ENCODE peak calls at places on chromosome 21, in six cellular contexts. Z is neuronal stem cell; X is activated CD4-positive, alpha-beta memory T cell treated with anti-CD3 and anti-CD28 coated beads, Interleukin-2, amount 10 ng/mL, durations not matched to agents 7 days and 5 days; R is T follicular helper cell; W is GM20000; T is activated CD4-positive, CD25-positive, alpha-beta regulatory T cell. V is an unnamed sample.

GRCh38 chr21:35323947-35324346 is 274.8 kb upstream of the RUNX1 start:
- DNase-seq in Z (no peak), X (no peak), R (no peak), W (no peak), T (no peak), V (no peak)

GRCh38 chr21:42650441-42651421 is 2.7 kb upstream of the PDE9A start:
- DNase-seq in Z (no peak), X (no peak), R (no peak), W (no peak), T (no peak), V (no peak)

GRCh38 chr21:44300262-44300959 is 558 bp downstream of the PFKL start:
- DNase-seq in Z (no peak), X (peak; percentile 73), R (peak; percentile 43), W (peak; percentile 91), T (peak; percentile 39), V (no peak)

GRCh38 chr21:16192900-16193299 is 463.1 kb downstream of the USP25 start:
- DNase-seq in Z (no peak), X (no peak), R (no peak), W (no peak), T (no peak), V (no peak)

GRCh38 chr21:32132409-32132808 is 146.4 kb downstream of the MIS18A start:
- DNase-seq in Z (no peak), X (no peak), R (no peak), W (no peak), T (no peak), V (no peak)

GRCh38 chr21:45981641-45982255 is at the start of gene COL6A1:
- DNase-seq in Z (peak; percentile 68), X (peak; percentile 26), R (peak; percentile 22), W (peak; percentile 80), T (no peak), V (peak; percentile 62)

GRCh38 chr21:38167345-38167744 is 89.4 kb upstream of the KCNJ15 start:
- DNase-seq in Z (no peak), X (no peak), R (no peak), W (no peak), T (no peak), V (no peak)

GRCh38 chr21:15667010-15667409 is 62.8 kb upstream of the USP25 start:
- DNase-seq in Z (no peak), X (no peak), R (no peak), W (no peak), T (no peak), V (no peak)

GRCh38 chr21:42424848-42425602 is 21.3 kb downstream of the UBASH3A start:
- DNase-seq in Z (no peak), X (peak; percentile 90), R (peak; percentile 71), W (peak; percentile 32), T (no peak), V (no peak)

GRCh38 chr21:44666401-44667320 is at the start of gene KRTAP12-2:
- DNase-seq in Z (no peak), X (no peak), R (no peak), W (no peak), T (no peak), V (no peak)

GRCh38 chr21:45855248-45855801 is 126.2 kb upstream of the COL6A1 start:
- DNase-seq in Z (no peak), X (no peak), R (no peak), W (no peak), T (no peak), V (no peak)

GRCh38 chr21:36547464-36547863 is 67.5 kb upstream of the CLDN14 start:
- DNase-seq in Z (no peak), X (no peak), R (no peak), W (no peak), T (no peak), V (peak; percentile 24)

GRCh38 chr21:38660333-38661295 is 145.1 kb upstream of the ETS2 start:
- DNase-seq in Z (no peak), X (no peak), R (no peak), W (peak; percentile 34), T (no peak), V (no peak)

GRCh38 chr21:42199488-42200463 is 19.2 kb upstream of the ABCG1 start:
- DNase-seq in Z (no peak), X (peak; percentile 19), R (no peak), W (no peak), T (no peak), V (no peak)

GRCh38 chr21:17537299-17537698 is 24.5 kb downstream of the CXADR start:
- DNase-seq in Z (no peak), X (no peak), R (no peak), W (no peak), T (no peak), V (no peak)

GRCh38 chr21:34989337-34990151 is 59.6 kb downstream of the RUNX1 start:
- DNase-seq in Z (no peak), X (peak; percentile 49), R (no peak), W (peak; percentile 34), T (no peak), V (no peak)

GRCh38 chr21:41885341-41886024 is 6.3 kb upstream of the PRDM15 start:
- DNase-seq in Z (no peak), X (no peak), R (no peak), W (no peak), T (no peak), V (no peak)

GRCh38 chr21:35093514-35093913 is 44.4 kb upstream of the RUNX1 start:
- DNase-seq in Z (no peak), X (no peak), R (no peak), W (no peak), T (no peak), V (no peak)

GRCh38 chr21:40191616-40192015 is 324.4 kb downstream of the PCP4 start:
- DNase-seq in Z (no peak), X (no peak), R (no peak), W (no peak), T (no peak), V (no peak)

GRCh38 chr21:37006521-37007291 is at the start of gene RIPPLY3:
- DNase-seq in Z (no peak), X (peak; percentile 19), R (no peak), W (peak; percentile 65), T (no peak), V (no peak)

GRCh38 chr21:31340942-31341487 is 3.0 kb downstream of the TIAM1 start:
- DNase-seq in Z (no peak), X (no peak), R (no peak), W (no peak), T (no peak), V (no peak)

GRCh38 chr21:38188037-38188436 is 68.8 kb upstream of the KCNJ15 start:
- DNase-seq in Z (no peak), X (no peak), R (no peak), W (no peak), T (no peak), V (no peak)

GRCh38 chr21:35378881-35379280 is 329.8 kb upstream of the RUNX1 start:
- DNase-seq in Z (no peak), X (no peak), R (no peak), W (no peak), T (no peak), V (no peak)

GRCh38 chr21:16695074-16695473 is 817.8 kb upstream of the CXADR start:
- DNase-seq in Z (no peak), X (no peak), R (no peak), W (no peak), T (no peak), V (no peak)

GRCh38 chr21:43191971-43192370 is 23.2 kb downstream of the CRYAA start:
- DNase-seq in Z (no peak), X (no peak), R (no peak), W (no peak), T (no peak), V (peak; percentile 52)

GRCh38 chr21:42781150-42781980 is 98.0 kb downstream of the WDR4 start:
- DNase-seq in Z (no peak), X (no peak), R (no peak), W (no peak), T (no peak), V (peak; percentile 51)

GRCh38 chr21:38295997-38296764 is 39.4 kb downstream of the KCNJ15 start:
- DNase-seq in Z (no peak), X (no peak), R (no peak), W (no peak), T (no peak), V (no peak)

GRCh38 chr21:16634522-16634914 is 878.3 kb upstream of the CXADR start:
- DNase-seq in Z (no peak), X (no peak), R (no peak), W (no peak), T (no peak), V (no peak)

GRCh38 chr21:45922648-45923047 is 58.9 kb upstream of the COL6A1 start:
- DNase-seq in Z (no peak), X (no peak), R (no peak), W (no peak), T (no peak), V (peak; percentile 37)

GRCh38 chr21:43348801-43349261 is 78.1 kb downstream of the SIK1 start:
- DNase-seq in Z (no peak), X (no peak), R (no peak), W (no peak), T (no peak), V (no peak)

GRCh38 chr21:34360488-34361241 is 3.1 kb upstream of the KCNE2 start:
- DNase-seq in Z (no peak), X (no peak), R (no peak), W (no peak), T (no peak), V (no peak)

GRCh38 chr21:32155226-32155625 is 123.6 kb downstream of the MIS18A start:
- DNase-seq in Z (no peak), X (no peak), R (no peak), W (no peak), T (no peak), V (no peak)

GRCh38 chr21:42532466-42533181 is 19.0 kb downstream of the SLC37A1 start:
- DNase-seq in Z (no peak), X (no peak), R (no peak), W (peak; percentile 64), T (no peak), V (peak; percentile 84)

GRCh38 chr21:45125347-45125746 is 51.0 kb downstream of the ADARB1 start:
- DNase-seq in Z (no peak), X (no peak), R (no peak), W (no peak), T (no peak), V (no peak)

GRCh38 chr21:15051652-15052554 is 12.9 kb downstream of the NRIP1 start:
- DNase-seq in Z (no peak), X (no peak), R (no peak), W (peak; percentile 50), T (no peak), V (no peak)

V was measured in Ammon's horn.